ENCODE peak calls at places on chromosomes 4 and X, in five cellular contexts. X is prostate gland, B is psoas muscle, F is RKO, I is GM23248. C is an unnamed sample.
A peak's percentile ranks its signal among the peaks of the same experiment; 100 is the strongest.

GRCh38 chr4:1559896-1560650 is 124.0 kb downstream of the FAM53A start:
- DNase-seq in F (no peak), B (no peak), I (peak; percentile 36), X (no peak), C (no peak)

GRCh38 chr4:41213563-41214157 is 682 bp downstream of the APBB2 start:
- DNase-seq in X (no peak), F (peak; percentile 34), B (peak; percentile 34), I (peak; percentile 60), C (no peak)

GRCh38 chr4:147723316-147723715 is 8.6 kb upstream of the ARHGAP10 start:
- DNase-seq in X (no peak), F (no peak), B (no peak), I (peak; percentile 17), C (no peak)

GRCh38 chr4:127632420-127633403 is at the start of gene INTU:
- DNase-seq in X (peak; percentile 96), I (peak; percentile 99), F (peak; percentile 97), B (peak; percentile 92), C (peak; percentile 15)

GRCh38 chr4:8260656-8261111 is 8.9 kb upstream of the HTRA3 start:
- DNase-seq in F (no peak), B (peak; percentile 67), X (peak; percentile 70), I (peak; percentile 88), C (no peak)

GRCh38 chr4:10296730-10297129 is 160.5 kb downstream of the ZNF518B start:
- DNase-seq in B (no peak), X (peak; percentile 69), F (no peak), I (peak; percentile 33), C (no peak)

GRCh38 chr4:53671757-53672156 is 80.5 kb upstream of the LNX1 start:
- DNase-seq in X (peak; percentile 41), B (no peak), I (no peak), F (no peak), C (no peak)

GRCh38 chrX:17375631-17376380 is 806 bp downstream of the NHS start:
- DNase-seq in B (peak; percentile 34), I (peak; percentile 65), F (no peak), X (no peak), C (peak; percentile 31)

GRCh38 chr4:24743931-24744330 is 51.4 kb upstream of the SOD3 start:
- DNase-seq in F (no peak), B (no peak), X (no peak), I (no peak), C (no peak)

GRCh38 chr4:187480146-187481145 is 515.1 kb upstream of the ZFP42 start:
- DNase-seq in X (peak; percentile 47), I (peak; percentile 17), B (no peak), F (no peak), C (no peak)

GRCh38 chr4:140256335-140256734 is 102.4 kb upstream of the MAML3 start:
- DNase-seq in F (peak; percentile 88), X (no peak), B (no peak), I (peak; percentile 86), C (no peak)

GRCh38 chr4:152689615-152690501 is 10.1 kb upstream of the TMEM154 start:
- DNase-seq in X (no peak), F (no peak), B (no peak), I (no peak), C (no peak)

GRCh38 chrX:104189862-104190261 is 23.6 kb downstream of the FAM199X start:
- DNase-seq in I (peak; percentile 9), B (no peak), F (no peak), X (no peak), C (no peak)

GRCh38 chr4:41613782-41614181 is 75.8 kb downstream of the LIMCH1 start:
- DNase-seq in X (no peak), I (peak; percentile 27), B (no peak), F (no peak), C (no peak)

GRCh38 chr4:70601422-70602039 is 9.5 kb downstream of the AMBN start:
- DNase-seq in X (no peak), I (peak; percentile 69), F (peak; percentile 72), B (peak; percentile 19), C (peak; percentile 77)

GRCh38 chr4:175371091-175371490 is 441.0 kb downstream of the GPM6A start:
- DNase-seq in X (no peak), I (no peak), F (no peak), B (no peak), C (no peak)

GRCh38 chr4:7179158-7179557 is 13.2 kb upstream of the SORCS2 start:
- DNase-seq in X (no peak), I (no peak), F (no peak), B (no peak), C (no peak)

GRCh38 chr4:140374130-140374477 is 658 bp downstream of the SCOC start:
- DNase-seq in B (no peak), X (peak; percentile 6), F (no peak), I (no peak), C (no peak)

GRCh38 chr4:77177196-77177595 is 20.2 kb downstream of the CCNG2 start:
- DNase-seq in I (no peak), X (no peak), B (no peak), F (no peak), C (no peak)

GRCh38 chr4:184807797-184808718 is 17.7 kb downstream of the ACSL1 start:
- DNase-seq in F (peak; percentile 45), I (peak; percentile 61), B (peak; percentile 39), X (no peak), C (no peak)

GRCh38 chrX:81280148-81280547 is 78.2 kb downstream of the SH3BGRL start:
- DNase-seq in I (no peak), X (no peak), B (no peak), F (no peak), C (no peak)

GRCh38 chrX:47146121-47146935 is 1.3 kb downstream of the RBM10 start:
- DNase-seq in X (no peak), B (no peak), I (peak; percentile 37), F (no peak), C (no peak)

GRCh38 chr4:121758896-121759568 is 5.9 kb downstream of the SMIM43 start:
- DNase-seq in X (no peak), F (no peak), I (peak; percentile 72), B (no peak), C (no peak)

GRCh38 chr4:185210102-185210981 is 944 bp downstream of the SNX25 start:
- DNase-seq in B (peak; percentile 61), X (peak; percentile 40), F (peak; percentile 62), I (peak; percentile 84), C (peak; percentile 58)

GRCh38 chrX:101206471-101206870 is 13.1 kb upstream of the DRP2 start:
- DNase-seq in I (peak; percentile 60), X (no peak), F (peak; percentile 78), B (no peak), C (no peak)

GRCh38 chr4:151641167-151641566 is 119.6 kb downstream of the GATB start:
- DNase-seq in I (peak; percentile 89), X (no peak), B (no peak), F (no peak), C (no peak)

GRCh38 chr4:4423706-4424498 is 37.0 kb downstream of the NSG1 start:
- DNase-seq in B (no peak), X (no peak), I (no peak), F (no peak), C (no peak)

GRCh38 chrX:48632207-48632606 is 34.9 kb downstream of the WDR13 start:
- DNase-seq in X (no peak), I (no peak), F (no peak), B (no peak), C (no peak)